ENCODE peak calls at places on chromosomes 12 and 14, in eight cellular contexts. L is fibroblast of villous mesenchyme; A is mucosa of descending colon; H is esophagus squamous epithelium; Z is CD4-positive, alpha-beta memory T cell; E is upper lobe of left lung; I is astrocyte of the spinal cord; S is HCT116. Y is an unnamed sample.

GRCh38 chr14:32397871-32398640 is 69.0 kb downstream of the AKAP6 start:
- DNase-seq in L (peak; percentile 73), A (no peak), H (no peak), Z (no peak), E (no peak), I (peak; percentile 72), S (no peak), Y (no peak)

GRCh38 chr12:26633591-26634210 is 199.3 kb downstream of the ITPR2 start:
- DNase-seq in L (peak; percentile 69), A (no peak), H (no peak), Z (no peak), E (no peak), I (peak; percentile 66), S (no peak), Y (no peak)

GRCh38 chr12:2803635-2804380 is 8.7 kb upstream of the ITFG2 start:
- DNase-seq in L (peak; percentile 64), A (no peak), H (no peak), Z (no peak), E (no peak), I (no peak), S (no peak), Y (no peak)

GRCh38 chr12:123363743-123364531 is 710 bp downstream of the SBNO1 start:
- DNase-seq in L (no peak), A (peak; percentile 59), H (no peak), Z (no peak), E (peak; percentile 90), I (peak; percentile 17), S (no peak), Y (no peak)

GRCh38 chr12:121795029-121795977 is 1.8 kb upstream of the RHOF start:
- DNase-seq in L (peak; percentile 89), A (peak; percentile 95), H (no peak), Z (peak; percentile 79), E (peak; percentile 90), I (peak; percentile 84), S (peak; percentile 76), Y (no peak)

GRCh38 chr14:42854061-42854460 is 1247.4 kb downstream of the LRFN5 start:
- DNase-seq in L (no peak), A (no peak), H (no peak), Z (no peak), E (no peak), I (peak; percentile 75), S (no peak), Y (no peak)

GRCh38 chr14:31950760-31951637 is 126.1 kb upstream of the ARHGAP5 start:
- DNase-seq in L (peak; percentile 83), A (peak; percentile 85), H (no peak), Z (no peak), E (peak; percentile 40), I (peak; percentile 61), S (no peak), Y (no peak)

GRCh38 chr12:109714141-109714912 is 702 bp downstream of the FAM222A start:
- DNase-seq in L (peak; percentile 49), A (peak; percentile 82), H (peak; percentile 16), Z (peak; percentile 54), E (peak; percentile 92), I (peak; percentile 31), S (no peak), Y (no peak)

GRCh38 chr12:74647241-74647640 is 109.6 kb downstream of the ATXN7L3B start:
- DNase-seq in L (no peak), A (no peak), H (no peak), Z (no peak), E (no peak), I (no peak), S (no peak), Y (no peak)

GRCh38 chr14:73211251-73211650 is 26.1 kb upstream of the PAPLN start:
- DNase-seq in L (no peak), A (no peak), H (no peak), Z (no peak), E (no peak), I (no peak), S (no peak), Y (no peak)

GRCh38 chr12:47087088-47087688 is 7.4 kb upstream of the AMIGO2 start:
- DNase-seq in L (no peak), A (no peak), H (no peak), Z (no peak), E (no peak), I (no peak), S (no peak), Y (no peak)

GRCh38 chr12:990308-990648 is 745 bp upstream of the ERC1 start:
- DNase-seq in L (peak; percentile 71), A (peak; percentile 77), H (no peak), Z (peak; percentile 38), E (no peak), I (no peak), S (no peak), Y (no peak)

GRCh38 chr12:113260127-113260526 is 38.9 kb downstream of the TPCN1 start:
- DNase-seq in L (no peak), A (no peak), H (no peak), Z (no peak), E (no peak), I (no peak), S (no peak), Y (no peak)

GRCh38 chr14:75433631-75434556 is 6.1 kb downstream of the JDP2 start:
- DNase-seq in L (peak; percentile 63), A (no peak), H (no peak), Z (no peak), E (no peak), I (no peak), S (no peak), Y (no peak)

GRCh38 chr14:34711808-34712712 is 2.3 kb downstream of the CFL2 start:
- DNase-seq in L (no peak), A (no peak), H (no peak), Z (no peak), E (no peak), I (no peak), S (no peak), Y (no peak)

GRCh38 chr12:38906482-38907170 is 1.2 kb upstream of the CPNE8 start:
- DNase-seq in L (peak; percentile 92), A (peak; percentile 94), H (peak; percentile 9), Z (peak; percentile 59), E (peak; percentile 96), I (peak; percentile 83), S (peak; percentile 74), Y (peak; percentile 92)

GRCh38 chr12:110661337-110661972 is 27.5 kb downstream of the HVCN1 start:
- DNase-seq in L (no peak), A (peak; percentile 41), H (no peak), Z (no peak), E (no peak), I (no peak), S (no peak), Y (no peak)

GRCh38 chr12:20420557-20420956 is 52.2 kb downstream of the PDE3A start:
- DNase-seq in L (no peak), A (no peak), H (no peak), Z (no peak), E (no peak), I (no peak), S (no peak), Y (no peak)

GRCh38 chr12:43805857-43806736 is at the start of gene TWF1:
- DNase-seq in L (peak; percentile 85), A (peak; percentile 94), H (peak; percentile 45), Z (peak; percentile 85), E (peak; percentile 99), I (peak; percentile 86), S (peak; percentile 27), Y (no peak)
- H3K4me3 ChIP-seq in L (peak within 1 kb of the TSS; percentile 97), A (peak within 1 kb of the TSS; percentile 87), H (peak within 1 kb of the TSS; percentile 94), Z (peak within 1 kb of the TSS; percentile 89), E (peak within 1 kb of the TSS; percentile 90), I (peak within 1 kb of the TSS; percentile 88), S (peak within 1 kb of the TSS; percentile 85), Y (peak within 1 kb of the TSS; percentile 96)

GRCh38 chr12:111993290-111994150 is 19.4 kb downstream of the TMEM116 start:
- DNase-seq in L (no peak), A (no peak), H (no peak), Z (peak; percentile 63), E (no peak), I (no peak), S (no peak), Y (no peak)
- H3K4me3 ChIP-seq in L (no peak overlapping the region), A (no peak overlapping the region), H (no peak overlapping the region), Z (peak overlapping the region; percentile 55), E (peak overlapping the region; percentile 39), I (no peak overlapping the region), S (no peak overlapping the region), Y (peak overlapping the region; percentile 25)

GRCh38 chr14:105476937-105477658 is 2.5 kb downstream of the CRIP2 start:
- DNase-seq in L (no peak), A (no peak), H (no peak), Z (no peak), E (no peak), I (no peak), S (no peak), Y (no peak)
- H3K4me3 ChIP-seq in L (no peak overlapping the region), A (no peak overlapping the region), H (peak overlapping the region; percentile 79), Z (no peak overlapping the region), E (peak overlapping the region; percentile 81), I (peak overlapping the region; percentile 71), S (no peak overlapping the region), Y (peak overlapping the region; percentile 93)

DNA sequence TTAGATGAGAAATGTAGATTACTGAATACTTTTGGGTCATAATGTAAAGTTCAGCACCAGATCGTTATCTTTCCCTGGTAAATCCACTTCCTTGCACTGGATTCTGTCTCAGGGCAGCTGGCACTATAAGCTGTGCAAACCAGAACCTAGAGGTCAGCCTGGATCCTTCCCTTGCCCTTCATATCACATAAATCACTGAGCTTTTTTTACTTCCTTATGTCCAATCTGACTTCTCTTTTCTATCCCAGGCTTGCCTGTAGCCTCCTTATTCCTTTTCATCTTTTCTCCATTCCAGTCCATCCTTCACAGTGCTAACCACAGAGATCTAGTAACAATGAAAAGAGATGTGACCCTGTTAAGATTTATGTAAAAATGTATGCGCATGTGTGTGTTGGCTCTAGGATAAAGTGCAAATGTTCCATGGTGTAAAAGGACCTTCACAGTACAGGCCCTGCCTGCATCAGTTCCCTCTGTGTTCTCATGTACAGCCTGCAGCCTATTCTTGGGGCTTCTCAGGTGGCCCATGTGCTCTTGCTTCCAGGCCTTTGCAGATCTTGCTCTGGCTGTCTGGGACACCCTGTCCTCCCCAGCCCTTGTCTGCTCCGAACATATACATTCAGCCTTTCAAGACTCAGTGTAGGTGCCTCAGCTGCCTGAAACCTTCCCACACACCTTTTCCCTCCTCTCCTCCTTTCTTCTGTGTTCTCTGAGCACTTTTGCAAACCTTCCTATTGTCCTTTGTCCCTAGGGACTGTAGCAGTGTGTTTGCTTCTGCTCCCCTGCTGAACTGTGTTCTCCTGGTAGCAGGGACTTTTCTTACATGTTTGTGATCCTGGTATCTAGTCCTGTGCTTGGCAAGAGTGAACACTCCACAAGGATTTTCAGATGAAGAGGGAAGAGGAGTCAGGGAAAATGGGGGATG is 30.0 kb downstream of the PELI2 start:
- DNase-seq in L (no peak), A (no peak), H (no peak), Z (no peak), E (no peak), I (no peak), S (no peak), Y (no peak)
- H3K4me3 ChIP-seq in L (no peak overlapping the region), A (no peak overlapping the region), H (no peak overlapping the region), Z (no peak overlapping the region), E (no peak overlapping the region), I (no peak overlapping the region), S (no peak overlapping the region), Y (no peak overlapping the region)